ENCODE peak calls at places on chromosomes 5 and 9, in four cellular contexts. G is activated CD4-positive, alpha-beta T cell treated with anti-CD3 and anti-CD28 coated beads for 36 hours; H is WERI-Rb-1; A is DMS153. X is an unnamed sample.

GRCh38 chr5:128494516-128494915 is 43.5 kb downstream of the FBN2 start:
- DNase-seq in A (no peak), H (peak; percentile 45), G (no peak), X (no peak)

GRCh38 chr9:77561321-77562020 is 86.7 kb downstream of the GNA14 start:
- DNase-seq in H (no peak), A (no peak), G (no peak), X (no peak)

GRCh38 chr5:322281-322941 is 897 bp downstream of the AHRR start:
- DNase-seq in A (no peak), H (no peak), G (peak; percentile 44), X (peak; percentile 82)

GRCh38 chr5:170757182-170757601 is 26.3 kb upstream of the GABRP start:
- DNase-seq in H (no peak), G (no peak), A (no peak), X (no peak)

GRCh38 chr9:87599901-87600610 is 102.4 kb downstream of the DAPK1 start:
- DNase-seq in G (no peak), H (no peak), A (no peak), X (peak; percentile 13)

GRCh38 chr9:33029106-33029788 is 4.2 kb downstream of the DNAJA1 start:
- DNase-seq in A (no peak), H (no peak), G (no peak), X (no peak)

GRCh38 chr9:131905144-131905543 is 165.3 kb upstream of the RAPGEF1 start:
- DNase-seq in A (no peak), H (no peak), G (no peak), X (no peak)

GRCh38 chr9:112361602-112362001 is 18.3 kb upstream of the HSDL2 start:
- DNase-seq in A (peak; percentile 2), G (no peak), H (no peak), X (no peak)

X was measured in hepatic stellate cell.